ENCODE peak calls at places on chromosomes 16 and 17, in eight cellular contexts. One of them, this sample, is unnamed.

GRCh38 chr16:68234188-68235104 is 1.5 kb downstream of the ESRP2 start:
- DNase-seq in AG09319: no peak
- DNase-seq in left ventricle myocardium superior: no peak
- DNase-seq in amniotic epithelial cell: no peak
- DNase-seq in NCI-H1092: peak
- DNase-seq in A549: no peak
- DNase-seq in C1 segment of cervical spinal cord: no peak
- DNase-seq in DMS153: peak
- DNase-seq in this sample: no peak

GRCh38 chr16:72246423-72246822 is 74.5 kb upstream of the PMFBP1 start:
- DNase-seq in AG09319: no peak
- DNase-seq in left ventricle myocardium superior: no peak
- DNase-seq in amniotic epithelial cell: no peak
- DNase-seq in NCI-H1092: no peak
- DNase-seq in A549: no peak
- DNase-seq in C1 segment of cervical spinal cord: no peak
- DNase-seq in DMS153: no peak
- DNase-seq in this sample: no peak

GRCh38 chr17:27407916-27408846 is 48.1 kb upstream of the KSR1 start:
- DNase-seq in AG09319: peak
- DNase-seq in left ventricle myocardium superior: no peak
- DNase-seq in amniotic epithelial cell: peak
- DNase-seq in NCI-H1092: no peak
- DNase-seq in A549: peak
- DNase-seq in C1 segment of cervical spinal cord: no peak
- DNase-seq in DMS153: no peak
- DNase-seq in this sample: no peak

GRCh38 chr17:75250009-75250471 is 11.4 kb downstream of the GGA3 start:
- DNase-seq in AG09319: no peak
- DNase-seq in left ventricle myocardium superior: no peak
- DNase-seq in amniotic epithelial cell: peak
- DNase-seq in NCI-H1092: no peak
- DNase-seq in A549: no peak
- DNase-seq in C1 segment of cervical spinal cord: no peak
- DNase-seq in DMS153: no peak
- DNase-seq in this sample: no peak

GRCh38 chr16:77762260-77762659 is 26.1 kb upstream of the VAT1L start:
- DNase-seq in AG09319: no peak
- DNase-seq in left ventricle myocardium superior: no peak
- DNase-seq in amniotic epithelial cell: no peak
- DNase-seq in NCI-H1092: no peak
- DNase-seq in A549: no peak
- DNase-seq in C1 segment of cervical spinal cord: no peak
- DNase-seq in DMS153: no peak
- DNase-seq in this sample: no peak

GRCh38 chr17:58538801-58539410 is 24.5 kb upstream of the MTMR4 start:
- DNase-seq in AG09319: no peak
- DNase-seq in left ventricle myocardium superior: peak
- DNase-seq in amniotic epithelial cell: no peak
- DNase-seq in NCI-H1092: no peak
- DNase-seq in A549: no peak
- DNase-seq in C1 segment of cervical spinal cord: no peak
- DNase-seq in DMS153: no peak
- DNase-seq in this sample: no peak

GRCh38 chr17:62592305-62593099 is 35.0 kb upstream of the MRC2 start:
- DNase-seq in AG09319: no peak
- DNase-seq in left ventricle myocardium superior: no peak
- DNase-seq in amniotic epithelial cell: peak
- DNase-seq in NCI-H1092: no peak
- DNase-seq in A549: no peak
- DNase-seq in C1 segment of cervical spinal cord: no peak
- DNase-seq in DMS153: no peak
- DNase-seq in this sample: no peak

GRCh38 chr17:32490101-32490482 is 3.3 kb downstream of the CDK5R1 start:
- DNase-seq in AG09319: no peak
- DNase-seq in left ventricle myocardium superior: no peak
- DNase-seq in amniotic epithelial cell: no peak
- DNase-seq in NCI-H1092: peak
- DNase-seq in A549: no peak
- DNase-seq in C1 segment of cervical spinal cord: no peak
- DNase-seq in DMS153: no peak
- DNase-seq in this sample: no peak

GRCh38 chr17:32240745-32241144 is 24.9 kb upstream of the RHBDL3 start:
- DNase-seq in AG09319: no peak
- DNase-seq in left ventricle myocardium superior: peak
- DNase-seq in amniotic epithelial cell: peak
- DNase-seq in NCI-H1092: no peak
- DNase-seq in A549: no peak
- DNase-seq in C1 segment of cervical spinal cord: no peak
- DNase-seq in DMS153: no peak
- DNase-seq in this sample: no peak

GRCh38 chr17:75684249-75684648 is 17.1 kb downstream of the SAP30BP start:
- DNase-seq in AG09319: no peak
- DNase-seq in left ventricle myocardium superior: no peak
- DNase-seq in amniotic epithelial cell: peak
- DNase-seq in NCI-H1092: no peak
- DNase-seq in A549: no peak
- DNase-seq in C1 segment of cervical spinal cord: no peak
- DNase-seq in DMS153: no peak
- DNase-seq in this sample: no peak

GRCh38 chr17:2940352-2940751 is 123.1 kb downstream of the OR1D5 start:
- DNase-seq in AG09319: no peak
- DNase-seq in left ventricle myocardium superior: peak
- DNase-seq in amniotic epithelial cell: no peak
- DNase-seq in NCI-H1092: peak
- DNase-seq in A549: no peak
- DNase-seq in C1 segment of cervical spinal cord: peak
- DNase-seq in DMS153: no peak
- DNase-seq in this sample: peak

GRCh38 chr17:49910094-49910857 is 58.7 kb upstream of the DLX4 start:
- DNase-seq in AG09319: no peak
- DNase-seq in left ventricle myocardium superior: no peak
- DNase-seq in amniotic epithelial cell: peak
- DNase-seq in NCI-H1092: no peak
- DNase-seq in A549: peak
- DNase-seq in C1 segment of cervical spinal cord: no peak
- DNase-seq in DMS153: no peak
- DNase-seq in this sample: no peak

GRCh38 chr16:706189-707061 is 824 bp upstream of the FBXL16 start:
- DNase-seq in AG09319: no peak
- DNase-seq in left ventricle myocardium superior: no peak
- DNase-seq in amniotic epithelial cell: no peak
- DNase-seq in NCI-H1092: peak
- DNase-seq in A549: no peak
- DNase-seq in C1 segment of cervical spinal cord: no peak
- DNase-seq in DMS153: no peak
- DNase-seq in this sample: no peak

GRCh38 chr16:72908362-72908838 is 139.5 kb downstream of the ZFHX3 start:
- DNase-seq in AG09319: no peak
- DNase-seq in left ventricle myocardium superior: no peak
- DNase-seq in amniotic epithelial cell: no peak
- DNase-seq in NCI-H1092: no peak
- DNase-seq in A549: no peak
- DNase-seq in C1 segment of cervical spinal cord: no peak
- DNase-seq in DMS153: no peak
- DNase-seq in this sample: no peak

GRCh38 chr17:28792877-28793666 is 49.3 kb downstream of the TRAF4 start:
- DNase-seq in AG09319: no peak
- DNase-seq in left ventricle myocardium superior: no peak
- DNase-seq in amniotic epithelial cell: no peak
- DNase-seq in NCI-H1092: no peak
- DNase-seq in A549: no peak
- DNase-seq in C1 segment of cervical spinal cord: no peak
- DNase-seq in DMS153: no peak
- DNase-seq in this sample: no peak

GRCh38 chr16:48608871-48609452 is 1.0 kb downstream of the N4BP1 start:
- DNase-seq in AG09319: no peak
- DNase-seq in left ventricle myocardium superior: no peak
- DNase-seq in amniotic epithelial cell: no peak
- DNase-seq in NCI-H1092: no peak
- DNase-seq in A549: no peak
- DNase-seq in C1 segment of cervical spinal cord: no peak
- DNase-seq in DMS153: no peak
- DNase-seq in this sample: no peak

GRCh38 chr16:80144191-80144590 is 396.6 kb upstream of the DYNLRB2 start:
- DNase-seq in AG09319: no peak
- DNase-seq in left ventricle myocardium superior: no peak
- DNase-seq in amniotic epithelial cell: peak
- DNase-seq in NCI-H1092: no peak
- DNase-seq in A549: no peak
- DNase-seq in C1 segment of cervical spinal cord: no peak
- DNase-seq in DMS153: no peak
- DNase-seq in this sample: no peak

GRCh38 chr17:39717660-39718059 is 12.7 kb downstream of the MIEN1 start:
- DNase-seq in AG09319: no peak
- DNase-seq in left ventricle myocardium superior: no peak
- DNase-seq in amniotic epithelial cell: no peak
- DNase-seq in NCI-H1092: no peak
- DNase-seq in A549: no peak
- DNase-seq in C1 segment of cervical spinal cord: no peak
- DNase-seq in DMS153: no peak
- DNase-seq in this sample: no peak

GRCh38 chr17:35577826-35578194 is 561 bp downstream of the PEX12 start:
- DNase-seq in AG09319: no peak
- DNase-seq in left ventricle myocardium superior: no peak
- DNase-seq in amniotic epithelial cell: peak
- DNase-seq in NCI-H1092: no peak
- DNase-seq in A549: no peak
- DNase-seq in C1 segment of cervical spinal cord: peak
- DNase-seq in DMS153: no peak
- DNase-seq in this sample: no peak

GRCh38 chr16:85369741-85370528 is 243.2 kb upstream of the GSE1 start:
- DNase-seq in AG09319: no peak
- DNase-seq in left ventricle myocardium superior: peak
- DNase-seq in amniotic epithelial cell: peak
- DNase-seq in NCI-H1092: no peak
- DNase-seq in A549: peak
- DNase-seq in C1 segment of cervical spinal cord: no peak
- DNase-seq in DMS153: no peak
- DNase-seq in this sample: peak

GRCh38 chr16:71807905-71808592 is 585 bp downstream of the AP1G1 start:
- DNase-seq in AG09319: no peak
- DNase-seq in left ventricle myocardium superior: no peak
- DNase-seq in amniotic epithelial cell: peak
- DNase-seq in NCI-H1092: no peak
- DNase-seq in A549: peak
- DNase-seq in C1 segment of cervical spinal cord: no peak
- DNase-seq in DMS153: no peak
- DNase-seq in this sample: no peak

GRCh38 chr16:10923650-10924214 is 18.5 kb downstream of the DEXI start:
- DNase-seq in AG09319: no peak
- DNase-seq in left ventricle myocardium superior: peak
- DNase-seq in amniotic epithelial cell: no peak
- DNase-seq in NCI-H1092: no peak
- DNase-seq in A549: no peak
- DNase-seq in C1 segment of cervical spinal cord: peak
- DNase-seq in DMS153: no peak
- DNase-seq in this sample: peak

GRCh38 chr17:79029327-79030009 is 5.5 kb downstream of the C1QTNF1 start:
- DNase-seq in AG09319: no peak
- DNase-seq in left ventricle myocardium superior: no peak
- DNase-seq in amniotic epithelial cell: no peak
- DNase-seq in NCI-H1092: no peak
- DNase-seq in A549: no peak
- DNase-seq in C1 segment of cervical spinal cord: no peak
- DNase-seq in DMS153: no peak
- DNase-seq in this sample: no peak

GRCh38 chr16:57167951-57168350 is 17.9 kb downstream of the PSME3IP1 start:
- DNase-seq in AG09319: peak
- DNase-seq in left ventricle myocardium superior: no peak
- DNase-seq in amniotic epithelial cell: peak
- DNase-seq in NCI-H1092: no peak
- DNase-seq in A549: no peak
- DNase-seq in C1 segment of cervical spinal cord: peak
- DNase-seq in DMS153: peak
- DNase-seq in this sample: no peak